ENCODE peak calls at places on chromosome 4, in four cellular contexts. Y is iris pigment epithelial cell; P is activated CD8-positive, alpha-beta memory T cell treated with anti-CD3 and anti-CD28 coated beads, Interleukin-2, amount 50 U/mL, for 4 hours; I is DMS153. E is an unnamed sample.

GRCh38 chr4:3073158-3074077 is 920 bp downstream of the HTT-AS start:
- DNase-seq in Y (no peak), P (no peak), I (no peak), E (no peak)

GRCh38 chr4:81447551-81448266 is 24.0 kb downstream of the RASGEF1B start:
- DNase-seq in Y (no peak), P (no peak), I (no peak), E (no peak)

GRCh38 chr4:5998333-5998936 is 19.8 kb downstream of the C4orf50 start:
- DNase-seq in Y (peak), P (peak), I (peak), E (peak)

GRCh38 chr4:108730579-108730978 is 32.3 kb downstream of the ETNPPL start:
- DNase-seq in Y (no peak), P (no peak), I (no peak), E (no peak)

GRCh38 chr4:4524364-4524763 is 17.5 kb downstream of the STX18 start:
- DNase-seq in Y (peak), P (peak), I (no peak), E (no peak)

GRCh38 chr4:69649207-69649606 is 3.8 kb downstream of the UGT2A1 start:
- DNase-seq in Y (peak), P (no peak), I (no peak), E (no peak)

GRCh38 chr4:25769251-25769650 is 93.5 kb downstream of the SEL1L3 start:
- DNase-seq in Y (peak), P (no peak), I (no peak), E (no peak)

GRCh38 chr4:27701563-27701962 is 840.9 kb downstream of the STIM2 start:
- DNase-seq in Y (peak), P (no peak), I (no peak), E (no peak)

GRCh38 chr4:13592220-13592619 is 35.3 kb downstream of the BOD1L1 start:
- DNase-seq in Y (no peak), P (no peak), I (no peak), E (no peak)

GRCh38 chr4:28548549-28548948 is 1687.9 kb downstream of the STIM2 start:
- DNase-seq in Y (no peak), P (no peak), I (no peak), E (no peak)

GRCh38 chr4:80036949-80037348 is 36.1 kb downstream of the ANTXR2 start:
- DNase-seq in Y (peak), P (no peak), I (no peak), E (no peak)

GRCh38 chr4:75916091-75916661 is 13.9 kb upstream of the PPEF2 start:
- DNase-seq in Y (peak), P (no peak), I (peak), E (peak)

GRCh38 chr4:48042979-48043461 is 26.4 kb downstream of the NIPAL1 start:
- DNase-seq in Y (no peak), P (no peak), I (no peak), E (no peak)

GRCh38 chr4:162117051-162117450 is 46.7 kb downstream of the FSTL5 start:
- DNase-seq in Y (no peak), P (no peak), I (no peak), E (no peak)

GRCh38 chr4:25088342-25088952 is 57.7 kb upstream of the LGI2 start:
- DNase-seq in Y (no peak), P (no peak), I (no peak), E (no peak)

GRCh38 chr4:103018391-103019318 is 850 bp downstream of the SLC9B1 start:
- DNase-seq in Y (no peak), P (no peak), I (peak), E (no peak)

GRCh38 chr4:31929676-31930075 is 1209.5 kb downstream of the PCDH7 start:
- DNase-seq in Y (no peak), P (no peak), I (no peak), E (no peak)

GRCh38 chr4:80072607-80073361 is at the start of gene ANTXR2:
- DNase-seq in Y (peak), P (peak), I (no peak), E (peak)

GRCh38 chr4:100796333-100796732 is 278.5 kb upstream of the EMCN start:
- DNase-seq in Y (no peak), P (no peak), I (no peak), E (no peak)

GRCh38 chr4:83011779-83012630 is 1.4 kb upstream of the LIN54 start:
- DNase-seq in Y (no peak), P (peak), I (no peak), E (peak)

GRCh38 chr4:89752932-89753598 is 83.9 kb downstream of the SNCA start:
- DNase-seq in Y (peak), P (no peak), I (no peak), E (no peak)

GRCh38 chr4:2426711-2427275 is 8.0 kb downstream of the CFAP99 start:
- DNase-seq in Y (no peak), P (no peak), I (no peak), E (no peak)

GRCh38 chr4:54526560-54526959 is 131.2 kb upstream of the KIT start:
- DNase-seq in Y (no peak), P (no peak), I (peak), E (no peak)

GRCh38 chr4:23455482-23455881 is 434.4 kb downstream of the PPARGC1A start:
- DNase-seq in Y (no peak), P (no peak), I (no peak), E (no peak)

GRCh38 chr4:94349193-94349592 is 6.6 kb upstream of the HPGDS start:
- DNase-seq in Y (peak), P (no peak), I (no peak), E (no peak)